ENCODE peak calls at places on chromosomes 11 and 22, in six cellular contexts. I is upper lobe of right lung, C is IMR-90, V is neural progenitor cell, G is astrocyte of the spinal cord, N is heart right ventricle. T is an unnamed sample.

GRCh38 chr11:97259884-97260283 is 870.1 kb downstream of the JRKL start:
- DNase-seq in V (no peak), G (no peak), C (no peak), I (no peak), N (no peak), T (no peak)

GRCh38 chr11:132561937-132562336 is 970.4 kb downstream of the OPCML start:
- DNase-seq in V (no peak), G (no peak), N (no peak), I (no peak), C (no peak), T (no peak)

GRCh38 chr22:37735054-37735453 is 38.2 kb downstream of the TRIOBP start:
- DNase-seq in G (no peak), V (peak), C (no peak), I (peak), N (no peak), T (peak)

GRCh38 chr11:35723493-35724284 is 61.1 kb downstream of the TRIM44 start:
- DNase-seq in I (no peak), G (peak), C (peak), N (no peak), V (no peak), T (no peak)

GRCh38 chr11:26076591-26076990 is 255.3 kb upstream of the ANO3 start:
- DNase-seq in G (no peak), C (no peak), I (no peak), V (no peak), N (no peak), T (no peak)

GRCh38 chr11:65486570-65487466 is 12.0 kb upstream of the MALAT1 start:
- DNase-seq in N (no peak), V (no peak), C (no peak), I (peak), G (no peak), T (no peak)

GRCh38 chr11:78160557-78160956 is 21.1 kb upstream of the ALG8 start:
- DNase-seq in V (no peak), N (no peak), G (no peak), I (no peak), C (no peak), T (no peak)

GRCh38 chr11:17528181-17528691 is 16.0 kb downstream of the USH1C start:
- DNase-seq in G (peak), I (no peak), V (peak), C (peak), N (peak), T (no peak)

GRCh38 chr11:100689141-100689540 is 2.1 kb downstream of the ARHGAP42 start:
- DNase-seq in N (no peak), I (no peak), V (no peak), C (no peak), G (no peak), T (no peak)
- H3K4me3 ChIP-seq in N (peak), I (peak), V (no peak), C (no peak), G (peak), T (no peak)

GRCh38 chr11:60887531-60887930 is 18.9 kb downstream of the PRPF19 start:
- DNase-seq in G (peak), C (peak), N (peak), V (peak), I (no peak), T (peak)
- TF ChIP-seq CTCF in G (peak), C (peak), N (peak), V (peak), I (peak), T (peak)

GRCh38 chr22:26481112-26481693 is 2.4 kb downstream of the HPS4 start:
- DNase-seq in V (no peak), I (no peak), G (no peak), C (no peak), N (no peak), T (no peak)

GRCh38 chr22:26481694-26482093 is 1.9 kb downstream of the HPS4 start:
- DNase-seq in N (no peak), V (no peak), C (no peak), G (no peak), I (no peak), T (no peak)

GRCh38 chr22:26479792-26480610 is 3.6 kb downstream of the HPS4 start:
- DNase-seq in C (no peak), V (no peak), I (no peak), N (no peak), G (no peak), T (no peak)

GRCh38 chr22:26479043-26479791 is 4.4 kb downstream of the HPS4 start:
- DNase-seq in C (no peak), I (no peak), G (no peak), V (no peak), N (no peak), T (no peak)

DNA sequence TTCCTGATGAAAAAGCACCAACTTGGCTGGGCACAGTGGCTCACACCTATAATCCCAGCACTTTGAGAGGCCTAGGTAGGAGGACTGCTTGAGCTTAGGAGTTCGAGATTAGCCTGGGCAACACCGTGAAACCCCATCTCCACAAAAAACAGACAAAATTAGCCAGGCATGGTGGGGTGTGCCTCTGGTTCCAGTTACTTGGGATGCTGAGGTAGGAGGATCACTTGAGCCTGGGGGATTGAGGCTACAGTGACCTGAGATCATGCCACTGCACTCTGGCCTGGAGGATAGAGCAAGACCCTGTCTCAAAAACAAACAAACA is 3.0 kb downstream of the HPS4 start:
- DNase-seq in G (no peak), N (no peak), V (no peak), C (no peak), I (no peak), T (no peak)
- H3K4me3 ChIP-seq in G (no peak), N (no peak), V (peak), C (no peak), I (no peak), T (no peak)

DNA sequence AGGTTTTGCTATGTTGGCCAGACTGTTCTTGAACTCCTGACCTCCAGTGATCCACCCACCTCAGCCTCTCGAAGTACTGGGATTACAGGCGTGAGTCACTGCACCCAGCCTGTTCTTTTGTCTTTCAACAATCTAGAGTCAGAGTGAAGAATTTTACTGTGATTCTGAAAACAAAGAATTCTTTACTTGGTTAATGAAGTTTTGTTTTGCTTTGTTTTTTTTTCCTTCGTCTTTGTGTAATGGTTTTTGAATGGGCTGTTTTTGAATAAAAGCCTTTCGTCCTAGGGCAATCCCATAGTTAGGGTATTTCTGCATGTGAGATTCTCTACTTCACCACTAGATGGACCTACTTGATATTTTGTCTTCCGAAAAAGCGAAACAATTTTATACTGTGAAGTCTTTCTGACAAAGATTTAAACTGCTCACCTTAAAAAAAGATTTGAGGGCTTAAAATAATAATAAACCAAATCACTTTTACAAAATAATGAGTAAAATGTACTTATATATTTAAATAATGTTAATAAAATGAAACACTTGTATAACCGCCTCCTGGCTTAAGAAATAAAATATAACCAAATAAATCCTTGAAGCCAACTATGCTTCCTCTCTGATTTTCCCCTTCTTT is 43.4 kb upstream of the SC5D start:
- DNase-seq in I (no peak), N (no peak), C (peak), G (peak), V (peak), T (peak)
- TF ChIP-seq CTCF in I (peak), N (peak), C (peak), G (peak), V (peak), T (peak)

GRCh38 chr11:37171451-37171850 is 573.4 kb upstream of the RAG2 start:
- DNase-seq in N (no peak), G (no peak), I (no peak), V (no peak), C (no peak), T (no peak)
- H3K4me3 ChIP-seq in N (no peak), G (no peak), I (no peak), V (no peak), C (no peak), T (no peak)

GRCh38 chr11:12235080-12235479 is 124.7 kb downstream of the MICAL2 start:
- DNase-seq in N (no peak), V (no peak), I (no peak), C (no peak), G (no peak), T (no peak)

GRCh38 chr11:12235549-12235944 is 125.2 kb downstream of the MICAL2 start:
- DNase-seq in I (no peak), G (peak), V (no peak), N (no peak), C (peak), T (peak)

GRCh38 chr11:12237381-12237784 is 127.0 kb downstream of the MICAL2 start:
- DNase-seq in I (no peak), G (no peak), C (no peak), V (no peak), N (no peak), T (no peak)

GRCh38 chr11:12236744-12237101 is 126.3 kb downstream of the MICAL2 start:
- DNase-seq in C (no peak), V (no peak), I (no peak), G (no peak), N (no peak), T (no peak)

GRCh38 chr11:12235945-12236743 is 125.8 kb downstream of the MICAL2 start:
- DNase-seq in N (no peak), C (peak), V (peak), G (peak), I (no peak), T (no peak)
- TF ChIP-seq CTCF in N (peak), C (peak), V (peak), G (peak), I (peak), T (peak)

GRCh38 chr11:69873166-69874077 is 54.2 kb upstream of the FGF3 start:
- DNase-seq in I (peak), N (no peak), V (no peak), G (no peak), C (no peak), T (no peak)

GRCh38 chr11:69874984-69875673 is 55.9 kb upstream of the FGF3 start:
- DNase-seq in N (no peak), G (no peak), I (peak), C (no peak), V (peak), T (no peak)

GRCh38 chr11:69876013-69876412 is 56.8 kb upstream of the FGF3 start:
- DNase-seq in G (no peak), N (no peak), I (peak), V (no peak), C (no peak), T (no peak)

GRCh38 chr11:69877235-69877634 is 58.0 kb upstream of the FGF3 start:
- DNase-seq in I (peak), V (no peak), C (no peak), G (no peak), N (no peak), T (no peak)

GRCh38 chr11:69874178-69874983 is 55.2 kb upstream of the FGF3 start:
- DNase-seq in V (no peak), C (no peak), I (peak), G (no peak), N (no peak), T (peak)
- H3K4me3 ChIP-seq in V (no peak), C (no peak), I (no peak), G (no peak), N (no peak), T (no peak)

DNA sequence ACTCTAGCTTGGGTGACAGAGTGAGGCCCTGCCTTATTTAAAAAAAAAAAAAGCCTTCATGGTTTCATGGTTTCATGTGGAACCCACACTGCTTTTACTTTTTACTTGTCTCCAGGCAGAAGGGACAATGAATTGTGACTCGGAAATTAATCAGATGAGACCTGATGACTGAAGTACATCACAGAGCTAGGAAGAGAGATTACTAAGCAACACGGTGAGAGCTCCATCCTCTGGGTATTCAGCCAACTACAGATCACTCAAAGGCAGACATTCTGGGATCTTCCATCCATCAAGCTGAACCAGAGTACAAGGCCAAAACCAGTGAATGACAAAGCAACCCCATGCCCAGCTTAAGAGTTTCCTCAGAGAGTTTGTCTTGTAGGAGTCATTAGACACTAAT is 433.2 kb downstream of the SOX6 start:
- DNase-seq in C (no peak), G (no peak), N (no peak), V (peak), I (no peak), T (no peak)
- TF ChIP-seq CTCF in C (no peak), G (no peak), N (no peak), V (peak), I (no peak), T (no peak)

DNA sequence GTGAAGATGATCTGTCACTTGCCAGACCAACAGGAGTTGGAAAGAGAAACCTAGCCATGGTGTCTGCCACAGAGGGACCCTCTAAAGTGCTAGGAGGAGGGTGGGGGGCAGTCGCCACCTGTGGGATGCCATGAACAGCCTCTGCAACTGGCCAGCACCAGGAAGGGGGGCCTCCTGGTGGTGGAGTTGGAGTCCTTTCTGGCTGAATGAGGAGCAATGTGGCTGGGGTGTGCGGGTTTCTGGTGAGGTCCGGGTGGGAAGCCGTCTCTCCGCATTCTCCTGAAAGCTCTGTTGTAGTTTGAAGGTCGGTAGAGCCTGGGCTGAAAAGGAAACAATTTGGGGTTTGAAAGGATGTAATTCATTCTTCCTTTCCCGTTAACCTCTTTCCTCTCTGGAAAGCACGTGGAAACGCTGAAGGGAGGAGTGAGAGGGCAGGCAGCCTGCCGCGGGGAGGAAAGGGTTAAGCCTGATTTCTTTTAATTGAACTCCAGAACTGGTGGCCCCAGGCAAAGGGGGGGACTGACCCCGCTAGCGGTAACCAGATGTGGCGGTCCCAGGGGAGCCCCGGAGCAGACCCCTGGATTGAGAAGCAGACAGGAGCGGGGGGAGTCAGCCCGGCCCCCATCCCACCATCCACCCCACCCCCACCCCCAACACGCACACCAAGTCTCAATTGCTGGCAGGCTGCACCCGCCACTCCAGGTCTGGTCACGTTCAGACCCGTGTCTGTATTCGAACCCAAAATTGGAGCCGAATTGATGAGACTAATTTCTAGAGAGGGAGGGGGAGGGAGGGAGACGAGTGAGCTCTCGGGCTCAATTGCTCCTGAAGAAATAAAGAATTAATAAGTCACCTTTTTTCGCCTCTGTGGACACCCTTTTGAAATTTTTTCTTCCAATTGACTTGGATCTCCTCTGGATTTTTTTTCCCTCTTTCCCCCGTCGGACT is 1.8 kb upstream of the FLI1 start:
- DNase-seq in I (no peak), N (no peak), V (peak), C (no peak), G (no peak), T (no peak)
- H3K4me3 ChIP-seq in I (peak), N (peak), V (peak), C (no peak), G (peak), T (no peak)

GRCh38 chr22:43541462-43542407 is 129.9 kb downstream of the MPPED1 start:
- DNase-seq in C (no peak), N (no peak), V (no peak), I (no peak), G (no peak), T (no peak)

GRCh38 chr22:43544282-43544673 is 132.5 kb downstream of the MPPED1 start:
- DNase-seq in V (no peak), C (no peak), N (no peak), I (no peak), G (no peak), T (no peak)

GRCh38 chr22:43542681-43543521 is 131.1 kb downstream of the MPPED1 start:
- DNase-seq in V (no peak), I (no peak), N (no peak), C (no peak), G (no peak), T (no peak)

GRCh38 chr22:43546186-43546585 is 134.4 kb downstream of the MPPED1 start:
- DNase-seq in V (no peak), I (no peak), C (no peak), N (no peak), G (no peak), T (no peak)

GRCh38 chr22:43543522-43544281 is 131.9 kb downstream of the MPPED1 start:
- DNase-seq in V (no peak), G (no peak), N (no peak), I (no peak), C (no peak), T (no peak)
- TF ChIP-seq CTCF in V (no peak), G (no peak), N (no peak), I (no peak), C (no peak), T (no peak)

T was measured in Caco-2.